ENCODE peak calls at places on chromosome 5, in four cellular contexts. One of them, this sample, is unnamed.

GRCh38 chr5:77709340-77709739 is 66.8 kb downstream of the TBCA start:
- DNase-seq in esophagus squamous epithelium: no peak
- DNase-seq in IMR-90: no peak
- DNase-seq in heart right ventricle: no peak
- DNase-seq in this sample: no peak

GRCh38 chr5:69492391-69493234 is at the start of gene OCLN:
- DNase-seq in esophagus squamous epithelium: no peak
- DNase-seq in IMR-90: no peak
- DNase-seq in heart right ventricle: no peak
- DNase-seq in this sample: peak

GRCh38 chr5:139759219-139759721 is 36.3 kb upstream of the PSD2 start:
- DNase-seq in esophagus squamous epithelium: no peak
- DNase-seq in IMR-90: no peak
- DNase-seq in heart right ventricle: no peak
- DNase-seq in this sample: no peak

GRCh38 chr5:150109921-150110320 is 23.6 kb upstream of the CSF1R start:
- DNase-seq in esophagus squamous epithelium: no peak
- DNase-seq in IMR-90: no peak
- DNase-seq in heart right ventricle: no peak
- DNase-seq in this sample: no peak

GRCh38 chr5:78065663-78066062 is 228.8 kb downstream of the AP3B1 start:
- DNase-seq in esophagus squamous epithelium: no peak
- DNase-seq in IMR-90: no peak
- DNase-seq in heart right ventricle: no peak
- DNase-seq in this sample: no peak

GRCh38 chr5:124079062-124079461 is 567.1 kb downstream of the CSNK1G3 start:
- DNase-seq in esophagus squamous epithelium: no peak
- DNase-seq in IMR-90: no peak
- DNase-seq in heart right ventricle: no peak
- DNase-seq in this sample: no peak

GRCh38 chr5:43631182-43631910 is 28.4 kb downstream of the NNT start:
- DNase-seq in esophagus squamous epithelium: no peak
- DNase-seq in IMR-90: peak
- DNase-seq in heart right ventricle: peak
- DNase-seq in this sample: peak

GRCh38 chr5:122492675-122493074 is 180.6 kb downstream of the SNCAIP start:
- DNase-seq in esophagus squamous epithelium: no peak
- DNase-seq in IMR-90: no peak
- DNase-seq in heart right ventricle: no peak
- DNase-seq in this sample: no peak

GRCh38 chr5:148829734-148830133 is 3.3 kb downstream of the ADRB2 start:
- DNase-seq in esophagus squamous epithelium: no peak
- DNase-seq in IMR-90: no peak
- DNase-seq in heart right ventricle: no peak
- DNase-seq in this sample: no peak

GRCh38 chr5:139745800-139746690 is 49.6 kb upstream of the PSD2 start:
- DNase-seq in esophagus squamous epithelium: no peak
- DNase-seq in IMR-90: peak
- DNase-seq in heart right ventricle: peak
- DNase-seq in this sample: peak

GRCh38 chr5:115461093-115461492 is 83.5 kb downstream of the FEM1C start:
- DNase-seq in esophagus squamous epithelium: no peak
- DNase-seq in IMR-90: no peak
- DNase-seq in heart right ventricle: no peak
- DNase-seq in this sample: no peak

GRCh38 chr5:93274291-93274690 is 306.7 kb downstream of the NR2F1-AS1 start:
- DNase-seq in esophagus squamous epithelium: no peak
- DNase-seq in IMR-90: peak
- DNase-seq in heart right ventricle: no peak
- DNase-seq in this sample: peak

GRCh38 chr5:28766565-28767158 is 1728.3 kb upstream of the CDH9 start:
- DNase-seq in esophagus squamous epithelium: no peak
- DNase-seq in IMR-90: peak
- DNase-seq in heart right ventricle: no peak
- DNase-seq in this sample: peak

GRCh38 chr5:164202338-164202737 is 696.9 kb downstream of the MAT2B start:
- DNase-seq in esophagus squamous epithelium: no peak
- DNase-seq in IMR-90: peak
- DNase-seq in heart right ventricle: no peak
- DNase-seq in this sample: no peak

GRCh38 chr5:109612278-109612905 is 77.3 kb upstream of the MAN2A1 start:
- DNase-seq in esophagus squamous epithelium: no peak
- DNase-seq in IMR-90: no peak
- DNase-seq in heart right ventricle: no peak
- DNase-seq in this sample: no peak

GRCh38 chr5:31449175-31449574 is 82.7 kb downstream of the DROSHA start:
- DNase-seq in esophagus squamous epithelium: no peak
- DNase-seq in IMR-90: peak
- DNase-seq in heart right ventricle: no peak
- DNase-seq in this sample: no peak

GRCh38 chr5:126858441-126858840 is 81.5 kb downstream of the LMNB1 start:
- DNase-seq in esophagus squamous epithelium: no peak
- DNase-seq in IMR-90: no peak
- DNase-seq in heart right ventricle: no peak
- DNase-seq in this sample: no peak

GRCh38 chr5:146440870-146441495 is 6.2 kb upstream of the TCERG1 start:
- DNase-seq in esophagus squamous epithelium: no peak
- DNase-seq in IMR-90: no peak
- DNase-seq in heart right ventricle: no peak
- DNase-seq in this sample: no peak
- TF ChIP-seq CTCF in esophagus squamous epithelium: no peak
- TF ChIP-seq CTCF in IMR-90: no peak
- TF ChIP-seq CTCF in heart right ventricle: no peak
- TF ChIP-seq CTCF in this sample: no peak

GRCh38 chr5:111931658-111932057 is 174.7 kb upstream of the NREP start:
- DNase-seq in esophagus squamous epithelium: no peak
- DNase-seq in IMR-90: no peak
- DNase-seq in heart right ventricle: no peak
- DNase-seq in this sample: no peak
- H3K27ac ChIP-seq in esophagus squamous epithelium: no peak
- H3K27ac ChIP-seq in IMR-90: no peak
- H3K27ac ChIP-seq in heart right ventricle: no peak
- H3K27ac ChIP-seq in this sample: no peak

DNA sequence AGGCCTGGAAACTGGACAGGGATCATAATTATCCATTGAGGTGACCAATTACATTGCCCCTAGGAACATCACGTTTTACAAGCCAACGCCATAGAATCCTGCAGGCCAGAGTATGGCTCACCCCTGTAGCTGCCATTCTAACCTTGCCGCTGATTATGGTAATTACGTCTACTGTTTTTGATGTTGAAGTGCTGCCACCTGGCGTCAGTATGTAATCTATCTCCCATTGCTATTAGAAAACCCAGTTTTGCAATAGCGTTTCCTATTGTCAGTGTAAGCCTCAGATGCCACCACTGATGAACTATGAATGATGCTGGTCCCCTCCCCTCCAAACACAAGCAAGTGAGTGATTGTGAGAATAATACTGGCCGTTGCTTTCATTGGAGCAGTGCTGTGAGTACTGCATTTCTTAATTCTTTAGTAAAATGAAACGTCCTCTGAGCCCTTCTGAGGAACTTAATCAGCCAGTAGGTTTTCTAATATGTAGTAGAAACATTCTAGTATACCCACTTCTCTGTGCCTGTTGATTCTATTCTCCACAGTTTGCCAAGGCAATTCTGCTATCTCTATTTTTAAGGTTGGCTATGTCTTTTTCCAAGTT is 100.5 kb upstream of the NMUR2 start:
- DNase-seq in esophagus squamous epithelium: no peak
- DNase-seq in IMR-90: peak
- DNase-seq in heart right ventricle: peak
- DNase-seq in this sample: peak
- TF ChIP-seq CTCF in esophagus squamous epithelium: peak
- TF ChIP-seq CTCF in IMR-90: peak
- TF ChIP-seq CTCF in heart right ventricle: peak
- TF ChIP-seq CTCF in this sample: peak

GRCh38 chr5:38469707-38470267 is 86.7 kb downstream of the LIFR start:
- DNase-seq in esophagus squamous epithelium: no peak
- DNase-seq in IMR-90: no peak
- DNase-seq in heart right ventricle: no peak
- DNase-seq in this sample: no peak
- H3K27ac ChIP-seq in esophagus squamous epithelium: peak
- H3K27ac ChIP-seq in IMR-90: no peak
- H3K27ac ChIP-seq in heart right ventricle: peak
- H3K27ac ChIP-seq in this sample: no peak

DNA sequence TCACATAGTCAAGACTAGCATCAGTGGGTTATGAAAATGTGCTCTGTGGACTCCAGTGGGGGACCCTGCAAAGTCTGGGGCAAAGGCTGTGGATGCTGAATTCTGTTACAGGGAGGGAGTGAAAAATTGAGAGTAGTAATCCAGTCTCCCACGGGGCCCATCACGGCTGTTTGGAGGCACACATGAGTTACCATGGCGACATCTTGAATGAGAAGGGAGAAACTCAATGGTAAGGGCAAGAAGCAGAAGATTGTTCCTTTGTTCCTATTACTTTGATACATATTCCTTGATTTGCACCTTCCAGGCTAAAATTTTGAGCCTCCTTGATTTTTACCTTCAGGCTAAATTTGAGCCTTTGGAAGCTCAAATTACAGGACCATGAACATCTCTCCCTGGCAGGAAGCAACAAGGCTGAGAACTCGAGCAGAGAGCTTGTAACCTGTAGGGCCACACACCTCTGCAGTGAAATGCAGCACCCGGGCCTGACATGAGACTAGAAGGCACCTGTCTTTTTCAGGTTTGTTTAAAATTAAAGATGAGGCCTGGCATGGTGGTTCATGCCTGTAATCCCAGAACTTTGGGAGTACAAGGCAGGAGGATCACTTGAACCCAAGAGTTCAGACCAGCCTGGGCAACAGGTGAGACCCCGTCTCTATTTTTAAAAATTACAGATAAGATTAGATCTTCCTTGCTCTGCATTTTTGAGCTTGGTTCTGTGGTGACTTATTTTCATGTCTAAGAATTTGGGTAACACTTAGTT is 31.0 kb upstream of the ZFR start:
- DNase-seq in esophagus squamous epithelium: no peak
- DNase-seq in IMR-90: no peak
- DNase-seq in heart right ventricle: no peak
- DNase-seq in this sample: no peak
- TF ChIP-seq CTCF in esophagus squamous epithelium: no peak
- TF ChIP-seq CTCF in IMR-90: no peak
- TF ChIP-seq CTCF in heart right ventricle: no peak
- TF ChIP-seq CTCF in this sample: no peak